ENCODE peak calls at places on chromosome 3, in seven cellular contexts. One of them, this sample, is unnamed.
A peak's percentile ranks its signal among the peaks of the same experiment; 100 is the strongest.

GRCh38 chr3:127680146-127680661 is 7.5 kb downstream of the ABTB1 start:
- DNase-seq in fibroblast of villous mesenchyme: no peak
- DNase-seq in endodermal cell: peak; percentile 28
- DNase-seq in kidney: peak; percentile 69
- DNase-seq in right lobe of liver: peak; percentile 21
- DNase-seq in adrenal gland: no peak
- DNase-seq in stomach: peak; percentile 24
- DNase-seq in this sample: no peak

GRCh38 chr3:133880886-133881455 is 14.7 kb downstream of the RAB6B start:
- DNase-seq in fibroblast of villous mesenchyme: no peak
- DNase-seq in endodermal cell: no peak
- DNase-seq in kidney: peak; percentile 44
- DNase-seq in right lobe of liver: no peak
- DNase-seq in adrenal gland: no peak
- DNase-seq in stomach: peak; percentile 15
- DNase-seq in this sample: no peak

GRCh38 chr3:65328148-65328547 is 640.3 kb upstream of the ADAMTS9 start:
- DNase-seq in fibroblast of villous mesenchyme: no peak
- DNase-seq in endodermal cell: no peak
- DNase-seq in kidney: no peak
- DNase-seq in right lobe of liver: no peak
- DNase-seq in adrenal gland: no peak
- DNase-seq in stomach: no peak
- DNase-seq in this sample: no peak

GRCh38 chr3:52153389-52154096 is 680 bp downstream of the POC1A start:
- DNase-seq in fibroblast of villous mesenchyme: no peak
- DNase-seq in endodermal cell: peak; percentile 85
- DNase-seq in kidney: no peak
- DNase-seq in right lobe of liver: no peak
- DNase-seq in adrenal gland: peak; percentile 31
- DNase-seq in stomach: no peak
- DNase-seq in this sample: no peak

GRCh38 chr3:179840985-179841384 is 188.1 kb downstream of the USP13 start:
- DNase-seq in fibroblast of villous mesenchyme: peak; percentile 25
- DNase-seq in endodermal cell: no peak
- DNase-seq in kidney: no peak
- DNase-seq in right lobe of liver: no peak
- DNase-seq in adrenal gland: no peak
- DNase-seq in stomach: no peak
- DNase-seq in this sample: peak; percentile 58

GRCh38 chr3:178127221-178127620 is 409.0 kb upstream of the KCNMB2 start:
- DNase-seq in fibroblast of villous mesenchyme: no peak
- DNase-seq in endodermal cell: peak; percentile 46
- DNase-seq in kidney: no peak
- DNase-seq in right lobe of liver: no peak
- DNase-seq in adrenal gland: no peak
- DNase-seq in stomach: no peak
- DNase-seq in this sample: no peak

GRCh38 chr3:4426782-4427344 is 40.2 kb downstream of the SUMF1 start:
- DNase-seq in fibroblast of villous mesenchyme: peak; percentile 89
- DNase-seq in endodermal cell: no peak
- DNase-seq in kidney: no peak
- DNase-seq in right lobe of liver: no peak
- DNase-seq in adrenal gland: peak; percentile 4
- DNase-seq in stomach: no peak
- DNase-seq in this sample: peak; percentile 92

GRCh38 chr3:78823859-78824258 is 943.9 kb downstream of the ROBO1 start:
- DNase-seq in fibroblast of villous mesenchyme: peak; percentile 48
- DNase-seq in endodermal cell: no peak
- DNase-seq in kidney: no peak
- DNase-seq in right lobe of liver: no peak
- DNase-seq in adrenal gland: no peak
- DNase-seq in stomach: no peak
- DNase-seq in this sample: peak; percentile 78

GRCh38 chr3:45967724-45968123 is 24.5 kb downstream of the CXCR6 start:
- DNase-seq in fibroblast of villous mesenchyme: no peak
- DNase-seq in endodermal cell: no peak
- DNase-seq in kidney: no peak
- DNase-seq in right lobe of liver: no peak
- DNase-seq in adrenal gland: no peak
- DNase-seq in stomach: peak; percentile 53
- DNase-seq in this sample: no peak

GRCh38 chr3:45966969-45967640 is 23.8 kb downstream of the CXCR6 start:
- DNase-seq in fibroblast of villous mesenchyme: no peak
- DNase-seq in endodermal cell: no peak
- DNase-seq in kidney: no peak
- DNase-seq in right lobe of liver: no peak
- DNase-seq in adrenal gland: no peak
- DNase-seq in stomach: no peak
- DNase-seq in this sample: no peak

GRCh38 chr3:45966371-45966780 is 23.1 kb downstream of the CXCR6 start:
- DNase-seq in fibroblast of villous mesenchyme: no peak
- DNase-seq in endodermal cell: no peak
- DNase-seq in kidney: no peak
- DNase-seq in right lobe of liver: no peak
- DNase-seq in adrenal gland: no peak
- DNase-seq in stomach: no peak
- DNase-seq in this sample: no peak

GRCh38 chr3:45964139-45964538 is 20.9 kb downstream of the CXCR6 start:
- DNase-seq in fibroblast of villous mesenchyme: no peak
- DNase-seq in endodermal cell: no peak
- DNase-seq in kidney: no peak
- DNase-seq in right lobe of liver: no peak
- DNase-seq in adrenal gland: no peak
- DNase-seq in stomach: no peak
- DNase-seq in this sample: no peak

DNA sequence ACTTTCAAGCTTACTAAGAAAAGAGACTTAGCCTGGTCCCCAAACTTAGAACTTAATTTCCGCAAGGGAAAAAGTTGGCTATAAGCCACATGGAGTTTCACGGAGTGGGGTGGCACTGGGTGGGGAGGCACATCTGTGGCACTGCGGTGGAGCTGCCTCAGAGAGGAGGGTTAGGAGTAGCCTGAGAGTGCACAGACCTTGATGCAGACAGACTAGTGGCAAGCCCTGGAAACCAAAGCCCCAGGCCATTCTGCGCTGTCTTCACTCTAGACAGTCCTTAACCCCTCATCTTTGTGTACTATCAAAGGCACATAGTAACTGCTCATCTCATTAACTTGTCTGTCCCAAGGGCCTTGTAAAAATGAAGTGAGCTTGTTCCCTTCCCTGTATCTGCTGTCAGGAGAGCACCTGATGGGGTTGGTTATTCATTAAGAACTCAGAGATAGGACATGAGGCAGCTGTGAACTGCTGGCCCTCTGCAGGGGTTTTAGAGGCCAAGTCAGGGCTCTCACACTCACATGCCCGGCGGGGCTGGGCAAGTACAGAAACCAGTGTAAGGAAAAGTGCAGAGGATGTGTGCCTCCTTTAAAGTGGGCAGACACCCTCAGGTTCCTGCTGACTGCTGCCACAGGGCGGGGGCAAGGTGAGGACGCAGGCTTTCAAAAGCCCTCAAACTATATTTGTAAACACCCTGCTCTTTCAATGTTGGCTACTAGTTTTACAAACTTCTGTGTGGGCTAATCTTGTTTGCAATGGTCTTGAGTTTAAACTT is 22.2 kb downstream of the CXCR6 start:
- DNase-seq in fibroblast of villous mesenchyme: no peak
- DNase-seq in endodermal cell: no peak
- DNase-seq in kidney: no peak
- DNase-seq in right lobe of liver: no peak
- DNase-seq in adrenal gland: no peak
- DNase-seq in stomach: no peak
- DNase-seq in this sample: no peak
- H3K4me3 ChIP-seq in fibroblast of villous mesenchyme: no peak overlapping the region
- H3K4me3 ChIP-seq in endodermal cell: no peak overlapping the region
- H3K4me3 ChIP-seq in kidney: no peak overlapping the region
- H3K4me3 ChIP-seq in right lobe of liver: no peak overlapping the region
- H3K4me3 ChIP-seq in adrenal gland: no peak overlapping the region
- H3K4me3 ChIP-seq in stomach: no peak overlapping the region
- H3K4me3 ChIP-seq in this sample: no peak overlapping the region

GRCh38 chr3:84023842-84024241 is 934.9 kb upstream of the CADM2 start:
- DNase-seq in fibroblast of villous mesenchyme: no peak
- DNase-seq in endodermal cell: no peak
- DNase-seq in kidney: no peak
- DNase-seq in right lobe of liver: no peak
- DNase-seq in adrenal gland: no peak
- DNase-seq in stomach: no peak
- DNase-seq in this sample: no peak
- H3K4me3 ChIP-seq in fibroblast of villous mesenchyme: no peak overlapping the region
- H3K4me3 ChIP-seq in endodermal cell: no peak overlapping the region
- H3K4me3 ChIP-seq in kidney: no peak overlapping the region
- H3K4me3 ChIP-seq in right lobe of liver: no peak overlapping the region
- H3K4me3 ChIP-seq in adrenal gland: no peak overlapping the region
- H3K4me3 ChIP-seq in stomach: no peak overlapping the region
- H3K4me3 ChIP-seq in this sample: no peak overlapping the region

GRCh38 chr3:141499304-141499703 is 12.5 kb downstream of the RASA2 start:
- DNase-seq in fibroblast of villous mesenchyme: no peak
- DNase-seq in endodermal cell: no peak
- DNase-seq in kidney: no peak
- DNase-seq in right lobe of liver: no peak
- DNase-seq in adrenal gland: no peak
- DNase-seq in stomach: no peak
- DNase-seq in this sample: no peak
- H3K4me3 ChIP-seq in fibroblast of villous mesenchyme: no peak overlapping the region
- H3K4me3 ChIP-seq in endodermal cell: no peak overlapping the region
- H3K4me3 ChIP-seq in kidney: no peak overlapping the region
- H3K4me3 ChIP-seq in right lobe of liver: no peak overlapping the region
- H3K4me3 ChIP-seq in adrenal gland: no peak overlapping the region
- H3K4me3 ChIP-seq in stomach: no peak overlapping the region
- H3K4me3 ChIP-seq in this sample: no peak overlapping the region

GRCh38 chr3:36763111-36763849 is 1.1 kb downstream of the DCLK3 start:
- DNase-seq in fibroblast of villous mesenchyme: no peak
- DNase-seq in endodermal cell: peak; percentile 77
- DNase-seq in kidney: no peak
- DNase-seq in right lobe of liver: no peak
- DNase-seq in adrenal gland: no peak
- DNase-seq in stomach: no peak
- DNase-seq in this sample: no peak
- H3K4me3 ChIP-seq in fibroblast of villous mesenchyme: no peak overlapping the region
- H3K4me3 ChIP-seq in endodermal cell: peak overlapping the region; percentile 70
- H3K4me3 ChIP-seq in kidney: no peak overlapping the region
- H3K4me3 ChIP-seq in right lobe of liver: no peak overlapping the region
- H3K4me3 ChIP-seq in adrenal gland: no peak overlapping the region
- H3K4me3 ChIP-seq in stomach: no peak overlapping the region
- H3K4me3 ChIP-seq in this sample: no peak overlapping the region

GRCh38 chr3:150081084-150081483 is 110.4 kb upstream of the PFN2 start:
- DNase-seq in fibroblast of villous mesenchyme: no peak
- DNase-seq in endodermal cell: no peak
- DNase-seq in kidney: no peak
- DNase-seq in right lobe of liver: no peak
- DNase-seq in adrenal gland: no peak
- DNase-seq in stomach: no peak
- DNase-seq in this sample: peak; percentile 57
- H3K4me3 ChIP-seq in fibroblast of villous mesenchyme: no peak overlapping the region
- H3K4me3 ChIP-seq in endodermal cell: no peak overlapping the region
- H3K4me3 ChIP-seq in kidney: no peak overlapping the region
- H3K4me3 ChIP-seq in right lobe of liver: no peak overlapping the region
- H3K4me3 ChIP-seq in adrenal gland: no peak overlapping the region
- H3K4me3 ChIP-seq in stomach: no peak overlapping the region
- H3K4me3 ChIP-seq in this sample: no peak overlapping the region

GRCh38 chr3:194686816-194687637 is 1.3 kb downstream of the FAM43A start:
- DNase-seq in fibroblast of villous mesenchyme: peak; percentile 55
- DNase-seq in endodermal cell: peak; percentile 77
- DNase-seq in kidney: peak; percentile 85
- DNase-seq in right lobe of liver: no peak
- DNase-seq in adrenal gland: peak; percentile 29
- DNase-seq in stomach: peak; percentile 36
- DNase-seq in this sample: peak; percentile 58

GRCh38 chr3:194683431-194683830 is 2.3 kb upstream of the FAM43A start:
- DNase-seq in fibroblast of villous mesenchyme: no peak
- DNase-seq in endodermal cell: no peak
- DNase-seq in kidney: no peak
- DNase-seq in right lobe of liver: no peak
- DNase-seq in adrenal gland: no peak
- DNase-seq in stomach: no peak
- DNase-seq in this sample: peak; percentile 17

GRCh38 chr3:194685723-194686413 is at the start of gene FAM43A:
- DNase-seq in fibroblast of villous mesenchyme: peak; percentile 97
- DNase-seq in endodermal cell: peak; percentile 96
- DNase-seq in kidney: peak; percentile 98
- DNase-seq in right lobe of liver: peak; percentile 90
- DNase-seq in adrenal gland: peak; percentile 88
- DNase-seq in stomach: peak; percentile 88
- DNase-seq in this sample: peak; percentile 98

GRCh38 chr3:194686414-194686815 is 732 bp downstream of the FAM43A start:
- DNase-seq in fibroblast of villous mesenchyme: no peak
- DNase-seq in endodermal cell: no peak
- DNase-seq in kidney: no peak
- DNase-seq in right lobe of liver: no peak
- DNase-seq in adrenal gland: no peak
- DNase-seq in stomach: no peak
- DNase-seq in this sample: no peak

GRCh38 chr3:194685050-194685722 is 497 bp upstream of the FAM43A start:
- DNase-seq in fibroblast of villous mesenchyme: no peak
- DNase-seq in endodermal cell: no peak
- DNase-seq in kidney: no peak
- DNase-seq in right lobe of liver: no peak
- DNase-seq in adrenal gland: no peak
- DNase-seq in stomach: peak; percentile 8
- DNase-seq in this sample: no peak
- H3K4me3 ChIP-seq in fibroblast of villous mesenchyme: peak overlapping the region; percentile 87
- H3K4me3 ChIP-seq in endodermal cell: peak overlapping the region; percentile 83
- H3K4me3 ChIP-seq in kidney: peak overlapping the region; percentile 64
- H3K4me3 ChIP-seq in right lobe of liver: no peak overlapping the region
- H3K4me3 ChIP-seq in adrenal gland: no peak overlapping the region
- H3K4me3 ChIP-seq in stomach: peak overlapping the region; percentile 70
- H3K4me3 ChIP-seq in this sample: peak overlapping the region; percentile 90

GRCh38 chr3:129442486-129442885 is 2.5 kb downstream of the IFT122 start:
- DNase-seq in fibroblast of villous mesenchyme: no peak
- DNase-seq in endodermal cell: no peak
- DNase-seq in kidney: no peak
- DNase-seq in right lobe of liver: no peak
- DNase-seq in adrenal gland: no peak
- DNase-seq in stomach: no peak
- DNase-seq in this sample: no peak
- H3K4me3 ChIP-seq in fibroblast of villous mesenchyme: no peak overlapping the region
- H3K4me3 ChIP-seq in endodermal cell: peak overlapping the region; percentile 44
- H3K4me3 ChIP-seq in kidney: no peak overlapping the region
- H3K4me3 ChIP-seq in right lobe of liver: no peak overlapping the region
- H3K4me3 ChIP-seq in adrenal gland: no peak overlapping the region
- H3K4me3 ChIP-seq in stomach: no peak overlapping the region
- H3K4me3 ChIP-seq in this sample: no peak overlapping the region

DNA sequence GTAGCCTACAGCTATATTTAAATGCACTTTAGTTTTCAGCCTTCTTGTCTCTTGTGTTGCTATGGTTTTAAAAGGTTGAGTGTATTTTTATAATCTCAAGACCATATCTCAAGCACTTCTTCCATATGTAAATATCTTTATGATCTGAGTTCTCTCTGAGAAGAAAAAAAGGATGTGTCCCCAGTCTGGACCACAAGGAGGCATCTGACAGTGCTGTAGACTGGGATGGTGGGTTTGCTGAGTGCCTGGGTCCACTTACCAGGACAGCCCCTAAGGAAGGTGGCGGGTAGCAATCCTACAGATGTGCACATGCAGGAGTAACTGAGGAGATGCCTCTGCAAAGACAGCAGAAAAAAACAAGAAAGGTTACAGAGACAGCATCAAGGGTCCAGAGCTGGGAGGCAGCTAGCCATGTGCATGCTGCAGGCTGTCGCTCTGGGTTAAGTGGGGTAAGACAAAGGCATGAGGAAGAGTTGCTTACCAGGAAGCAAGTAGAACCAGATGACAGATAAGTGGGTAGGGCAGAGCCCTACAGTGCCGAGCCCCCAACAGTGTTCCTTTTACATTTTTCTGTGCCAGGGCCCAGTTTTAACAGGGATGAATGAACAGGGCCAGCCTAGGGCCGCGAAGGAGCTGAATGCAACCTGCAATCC is 70.5 kb upstream of the SNRK start:
- DNase-seq in fibroblast of villous mesenchyme: no peak
- DNase-seq in endodermal cell: no peak
- DNase-seq in kidney: no peak
- DNase-seq in right lobe of liver: no peak
- DNase-seq in adrenal gland: no peak
- DNase-seq in stomach: no peak
- DNase-seq in this sample: no peak
- H3K4me3 ChIP-seq in fibroblast of villous mesenchyme: no peak overlapping the region
- H3K4me3 ChIP-seq in endodermal cell: no peak overlapping the region
- H3K4me3 ChIP-seq in kidney: no peak overlapping the region
- H3K4me3 ChIP-seq in right lobe of liver: no peak overlapping the region
- H3K4me3 ChIP-seq in adrenal gland: no peak overlapping the region
- H3K4me3 ChIP-seq in stomach: no peak overlapping the region
- H3K4me3 ChIP-seq in this sample: no peak overlapping the region